ENCODE peak calls at places on chromosome 10, in seven cellular contexts. W is PC-9, M is IMR-90, Y is psoas muscle, V is lung, Z is adrenal gland, U is neural progenitor cell. K is an unnamed sample.

GRCh38 chr10:60944159-60944909 is at the start of gene RHOBTB1:
- DNase-seq in W (peak; percentile 77), M (peak; percentile 83), Y (peak; percentile 83), V (peak; percentile 71), Z (peak; percentile 86), U (peak; percentile 87), K (peak; percentile 41)

GRCh38 chr10:73044378-73045285 is 52.0 kb downstream of the P4HA1 start:
- DNase-seq in W (peak; percentile 19), M (peak; percentile 94), Y (no peak), V (no peak), Z (no peak), U (no peak), K (no peak)

GRCh38 chr10:7407368-7408002 is 3.3 kb downstream of the SFMBT2 start:
- DNase-seq in W (no peak), M (no peak), Y (peak; percentile 15), V (no peak), Z (no peak), U (peak; percentile 20), K (peak; percentile 24)

GRCh38 chr10:14056545-14057332 is 274.0 kb downstream of the FRMD4A start:
- DNase-seq in W (no peak), M (peak; percentile 97), Y (no peak), V (no peak), Z (peak; percentile 49), U (peak; percentile 34), K (no peak)

GRCh38 chr10:124878457-124878739 is 63.5 kb upstream of the ZRANB1 start:
- DNase-seq in W (peak; percentile 56), M (no peak), Y (no peak), V (no peak), Z (no peak), U (no peak), K (no peak)

GRCh38 chr10:110151467-110151866 is 55.9 kb upstream of the MXI1 start:
- DNase-seq in W (peak; percentile 61), M (no peak), Y (no peak), V (peak; percentile 49), Z (no peak), U (peak; percentile 47), K (no peak)

GRCh38 chr10:70106958-70107791 is 25.4 kb downstream of the AIFM2 start:
- DNase-seq in W (no peak), M (no peak), Y (no peak), V (no peak), Z (no peak), U (peak; percentile 76), K (peak; percentile 53)

GRCh38 chr10:108696792-108697477 is 1226.4 kb downstream of the XPNPEP1 start:
- DNase-seq in W (no peak), M (no peak), Y (no peak), V (no peak), Z (no peak), U (no peak), K (peak; percentile 53)

GRCh38 chr10:130719447-130719752 is 583.2 kb downstream of the GLRX3 start:
- DNase-seq in W (no peak), M (no peak), Y (no peak), V (no peak), Z (no peak), U (no peak), K (no peak)

GRCh38 chr10:43390791-43391190 is 18.2 kb downstream of the HNRNPF start:
- DNase-seq in W (no peak), M (peak; percentile 49), Y (no peak), V (no peak), Z (peak; percentile 62), U (peak; percentile 64), K (no peak)

GRCh38 chr10:84537447-84537931 is 209.1 kb downstream of the CCSER2 start:
- DNase-seq in W (peak; percentile 56), M (peak; percentile 59), Y (peak; percentile 53), V (peak; percentile 44), Z (peak; percentile 63), U (peak; percentile 86), K (peak; percentile 25)

DNA sequence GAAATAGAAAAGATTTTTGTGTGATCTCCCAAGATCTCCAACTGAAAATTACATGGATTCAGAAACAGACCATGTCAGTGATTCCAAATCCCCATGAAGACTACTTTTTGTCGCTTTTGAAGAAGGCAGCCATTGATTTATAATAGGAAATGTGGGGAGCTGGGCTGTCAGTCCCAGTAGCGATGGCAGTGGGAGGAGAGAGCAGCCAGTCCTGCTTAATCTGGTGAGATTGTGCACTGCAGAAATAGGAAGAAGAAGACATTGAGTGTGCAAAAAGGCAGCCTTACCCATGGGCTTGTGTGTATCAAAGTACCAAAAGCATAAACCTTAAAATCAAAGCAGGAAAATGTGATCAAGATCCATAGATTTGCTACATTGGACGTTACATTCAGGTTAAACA is 4.8 kb downstream of the ADRB1 start:
- DNase-seq in W (no peak), M (no peak), Y (no peak), V (no peak), Z (no peak), U (no peak), K (no peak)
- H3K27me3 ChIP-seq in W (no peaks in the 10 kb centered on the region), M (peaks cover 35% of the 10 kb centered on the region), Y (peaks cover 49% of the 10 kb centered on the region), V (no peaks in the 10 kb centered on the region), Z (peaks cover 47% of the 10 kb centered on the region), U (peaks cover 82% of the 10 kb centered on the region), K (no peaks in the 10 kb centered on the region)

GRCh38 chr10:92475357-92475868 is 98.5 kb downstream of the IDE start:
- DNase-seq in W (no peak), M (no peak), Y (no peak), V (no peak), Z (no peak), U (no peak), K (no peak)

GRCh38 chr10:92479541-92479940 is 94.4 kb downstream of the IDE start:
- DNase-seq in W (no peak), M (no peak), Y (no peak), V (no peak), Z (no peak), U (no peak), K (no peak)

GRCh38 chr10:92480422-92480821 is 93.5 kb downstream of the IDE start:
- DNase-seq in W (no peak), M (no peak), Y (no peak), V (no peak), Z (no peak), U (no peak), K (no peak)

GRCh38 chr10:92483539-92483938 is 90.4 kb downstream of the IDE start:
- DNase-seq in W (no peak), M (no peak), Y (no peak), V (no peak), Z (no peak), U (no peak), K (no peak)

DNA sequence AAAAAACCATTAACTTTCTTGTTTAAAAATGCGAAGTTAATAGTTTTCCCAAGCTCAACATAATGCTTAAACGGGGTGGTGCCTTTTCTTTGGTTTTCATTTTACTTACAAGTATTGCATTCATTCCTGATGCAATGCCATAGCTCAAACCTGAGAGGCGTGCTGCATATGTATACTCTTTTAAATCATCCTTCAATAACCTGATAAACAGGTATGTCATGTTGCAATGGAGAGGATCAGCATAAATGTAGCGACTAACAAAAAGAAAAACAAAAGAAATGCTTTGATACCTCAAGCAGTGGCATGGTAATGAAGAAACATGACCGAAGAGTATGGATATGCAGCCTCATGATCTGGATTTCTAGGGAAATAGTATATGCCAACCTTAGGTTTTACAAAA is 95.4 kb downstream of the IDE start:
- DNase-seq in W (no peak), M (no peak), Y (no peak), V (no peak), Z (no peak), U (no peak), K (no peak)
- H3K36me3 ChIP-seq in W (peaks cover 5% of the 10 kb centered on the region), M (peaks cover 17% of the 10 kb centered on the region), Y (no peaks in the 10 kb centered on the region), V (peaks cover 15% of the 10 kb centered on the region), Z (peaks cover 34% of the 10 kb centered on the region), U (peaks cover 6% of the 10 kb centered on the region), K (peaks cover 7% of the 10 kb centered on the region)

DNA sequence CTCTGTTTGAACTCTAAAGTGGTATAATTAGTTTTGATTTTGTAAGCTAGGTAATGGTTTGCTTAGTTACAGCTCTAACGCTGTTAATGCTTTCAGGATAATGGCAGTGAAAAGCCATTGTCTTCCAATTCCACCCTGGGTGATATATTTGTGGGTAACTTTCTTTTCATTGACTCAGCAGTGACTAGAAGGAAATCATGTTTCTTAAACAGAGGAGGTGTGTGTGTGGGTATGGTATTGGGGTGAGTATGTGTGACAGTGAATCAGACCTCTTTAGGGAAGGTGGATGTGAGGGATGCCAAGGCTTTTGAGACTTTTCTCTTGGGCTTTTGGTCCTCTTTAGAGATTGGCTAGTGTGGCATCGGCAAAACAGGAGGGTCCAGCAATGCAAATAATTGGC is 13.6 kb downstream of the ENTPD7 start:
- DNase-seq in W (no peak), M (peak; percentile 39), Y (no peak), V (no peak), Z (no peak), U (no peak), K (no peak)
- TF ChIP-seq CTCF in W (no peak), M (no peak), Y (no peak), V (no peak), Z (no peak), U (no peak), K (no peak)

GRCh38 chr10:71219918-71220688 is 7.7 kb downstream of the UNC5B start:
- DNase-seq in W (no peak), M (no peak), Y (no peak), V (no peak), Z (no peak), U (no peak), K (no peak)
- H3K27me3 ChIP-seq in W (no peaks in the 10 kb centered on the region), M (no peaks in the 10 kb centered on the region), Y (no peaks in the 10 kb centered on the region), V (no peaks in the 10 kb centered on the region), Z (peaks cover 2% of the 10 kb centered on the region), U (no peaks in the 10 kb centered on the region), K (peaks cover 2% of the 10 kb centered on the region)

GRCh38 chr10:112970036-112970435 is 20.0 kb downstream of the TCF7L2 start:
- DNase-seq in W (no peak), M (peak; percentile 35), Y (no peak), V (no peak), Z (no peak), U (no peak), K (no peak)
- H3K36me3 ChIP-seq in W (peaks cover 5% of the 10 kb centered on the region), M (peaks cover 18% of the 10 kb centered on the region), Y (no peaks in the 10 kb centered on the region), V (peaks cover 9% of the 10 kb centered on the region), Z (no peaks in the 10 kb centered on the region), U (no peaks in the 10 kb centered on the region), K (no peaks in the 10 kb centered on the region)

GRCh38 chr10:26571655-26572054 is 125.8 kb upstream of the PDSS1 start:
- DNase-seq in W (no peak), M (no peak), Y (no peak), V (no peak), Z (no peak), U (no peak), K (peak; percentile 24)

GRCh38 chr10:26579256-26580063 is 118.0 kb upstream of the PDSS1 start:
- DNase-seq in W (no peak), M (no peak), Y (no peak), V (no peak), Z (no peak), U (no peak), K (no peak)

GRCh38 chr10:26574783-26575182 is 122.7 kb upstream of the PDSS1 start:
- DNase-seq in W (no peak), M (no peak), Y (no peak), V (no peak), Z (no peak), U (no peak), K (peak; percentile 77)

GRCh38 chr10:26573674-26574073 is 123.8 kb upstream of the PDSS1 start:
- DNase-seq in W (no peak), M (no peak), Y (no peak), V (no peak), Z (no peak), U (no peak), K (no peak)
- TF ChIP-seq CTCF in W (no peak), M (no peak), Y (no peak), V (no peak), Z (no peak), U (peak; percentile 14), K (peak; percentile 4)